ENCODE peak calls at places on chromosome 17, in five cellular contexts. H, P, Z, V and B are unnamed samples.

GRCh38 chr17:22695228-22695619 is 1002.9 kb downstream of the KCNJ18 start:
- DNase-seq in Z (no peak), P (no peak), V (no peak), H (no peak), B (no peak)

GRCh38 chr17:29149431-29150064 is 30.6 kb downstream of the MYO18A start:
- DNase-seq in Z (no peak), P (no peak), H (no peak), V (no peak), B (no peak)

GRCh38 chr17:74190807-74191206 is 12.7 kb upstream of the RPL38 start:
- DNase-seq in V (no peak), Z (no peak), H (no peak), P (no peak), B (no peak)

GRCh38 chr17:27520571-27521185 is 64.4 kb downstream of the KSR1 start:
- DNase-seq in V (no peak), H (no peak), Z (no peak), P (no peak), B (no peak)

GRCh38 chr17:7314719-7315569 is at the start of gene GPS2:
- DNase-seq in Z (peak; percentile 97), V (peak; percentile 83), H (peak; percentile 92), P (peak; percentile 97), B (peak; percentile 4)

GRCh38 chr17:48559609-48560451 is 14.9 kb upstream of the HOXB2 start:
- DNase-seq in H (no peak), Z (no peak), P (no peak), V (no peak), B (no peak)

GRCh38 chr17:40000161-40000560 is 15.1 kb upstream of the CSF3 start:
- DNase-seq in H (no peak), Z (no peak), P (no peak), V (no peak), B (no peak)

GRCh38 chr17:61411114-61411943 is 11.7 kb downstream of the TBX2 start:
- DNase-seq in P (peak; percentile 83), Z (peak; percentile 51), V (no peak), H (peak; percentile 20), B (no peak)

GRCh38 chr17:81483085-81483861 is 29.3 kb downstream of the ACTG1 start:
- DNase-seq in P (peak; percentile 77), Z (no peak), H (no peak), V (no peak), B (no peak)

GRCh38 chr17:80527016-80527645 is 17.5 kb upstream of the RPTOR start:
- DNase-seq in H (no peak), V (no peak), P (no peak), Z (no peak), B (no peak)

GRCh38 chr17:49951362-49952080 is 17.5 kb upstream of the DLX4 start:
- DNase-seq in Z (no peak), P (no peak), V (no peak), H (no peak), B (no peak)

GRCh38 chr17:298791-299450 is 53.7 kb downstream of the RPH3AL start:
- DNase-seq in H (no peak), P (peak; percentile 84), Z (no peak), V (no peak), B (no peak)

GRCh38 chr17:30155389-30155788 is 38.8 kb downstream of the NSRP1 start:
- DNase-seq in H (no peak), Z (no peak), P (no peak), V (no peak), B (no peak)

GRCh38 chr17:83173997-83174858 is 94.8 kb downstream of the METRNL start:
- DNase-seq in V (no peak), P (peak; percentile 40), H (no peak), Z (no peak), B (no peak)

GRCh38 chr17:58046230-58047094 is 36.8 kb upstream of the DYNLL2 start:
- DNase-seq in V (no peak), Z (no peak), H (no peak), P (no peak), B (peak; percentile 14)

GRCh38 chr17:78892936-78893379 is 10.0 kb downstream of the CEP295NL start:
- DNase-seq in H (no peak), P (no peak), Z (no peak), V (no peak), B (no peak)

GRCh38 chr17:59244081-59244480 is 23.8 kb downstream of the GDPD1 start:
- DNase-seq in Z (no peak), V (no peak), P (no peak), H (no peak), B (no peak)

GRCh38 chr17:35765086-35765710 is 4.5 kb downstream of the C17orf50 start:
- DNase-seq in V (no peak), Z (no peak), H (no peak), P (no peak), B (no peak)

GRCh38 chr17:69141802-69142472 is at the start of gene ABCA6:
- DNase-seq in Z (no peak), V (no peak), H (no peak), P (no peak), B (no peak)

GRCh38 chr17:29005936-29006438 is at the start of gene SEZ6:
- DNase-seq in H (peak; percentile 37), P (peak; percentile 87), Z (peak; percentile 74), V (peak; percentile 17), B (no peak)

GRCh38 chr17:21041753-21042433 is 918 bp downstream of the USP22 start:
- DNase-seq in P (peak; percentile 91), H (peak; percentile 77), Z (peak; percentile 80), V (peak; percentile 37), B (no peak)

GRCh38 chr17:45287526-45288264 is 25.8 kb upstream of the SPATA32 start:
- DNase-seq in V (no peak), Z (no peak), P (no peak), H (no peak), B (no peak)

GRCh38 chr17:76417499-76418143 is 33.2 kb downstream of the SPHK1 start:
- DNase-seq in Z (no peak), H (no peak), V (no peak), P (no peak), B (no peak)

GRCh38 chr17:73725794-73726193 is 81.5 kb upstream of the SDK2 start:
- DNase-seq in V (no peak), Z (no peak), H (no peak), P (no peak), B (no peak)

GRCh38 chr17:29078183-29079045 is 35.5 kb downstream of the PIPOX start:
- DNase-seq in H (no peak), Z (no peak), P (no peak), V (no peak), B (no peak)

GRCh38 chr17:41563607-41564006 is 8.3 kb downstream of the KRT9 start:
- DNase-seq in V (no peak), Z (no peak), H (no peak), P (no peak), B (no peak)

GRCh38 chr17:47871048-47871447 is 20.1 kb upstream of the SP6 start:
- DNase-seq in P (no peak), Z (no peak), H (no peak), V (no peak), B (no peak)

GRCh38 chr17:44581868-44582267 is 24.6 kb downstream of the FZD2 start:
- DNase-seq in P (no peak), V (no peak), Z (no peak), H (no peak), B (no peak)

GRCh38 chr17:43444223-43445008 is 39.4 kb upstream of the DHX8 start:
- DNase-seq in P (no peak), V (no peak), Z (no peak), H (no peak), B (no peak)

GRCh38 chr17:31842416-31843381 is 16.3 kb downstream of the COPRS start:
- DNase-seq in Z (peak; percentile 87), V (peak; percentile 28), P (peak; percentile 78), H (peak; percentile 52), B (peak; percentile 24)

GRCh38 chr17:32483451-32484019 is 3.3 kb upstream of the CDK5R1 start:
- DNase-seq in H (peak; percentile 46), P (peak; percentile 80), V (no peak), Z (peak; percentile 42), B (peak; percentile 91)

GRCh38 chr17:9615486-9615885 is 29.8 kb upstream of the USP43 start:
- DNase-seq in P (no peak), Z (no peak), H (no peak), V (no peak), B (no peak)

GRCh38 chr17:352421-353212 is at the start of gene RPH3AL:
- DNase-seq in P (no peak), Z (peak; percentile 88), V (no peak), H (no peak), B (no peak)